ENCODE peak calls at places on chromosomes 3 and 15, in five cellular contexts. K, R, A, H and E are unnamed samples.

GRCh38 chr15:70768247-70768883 is 5.0 kb upstream of the UACA start:
- DNase-seq in K (no peak), R (no peak), A (no peak), H (no peak), E (peak)

GRCh38 chr3:37115451-37115850 is 58.9 kb downstream of the LRRFIP2 start:
- DNase-seq in K (no peak), R (no peak), A (no peak), H (no peak), E (no peak)

GRCh38 chr3:186083746-186084145 is 25.1 kb downstream of the ETV5 start:
- DNase-seq in K (no peak), R (peak), A (no peak), H (no peak), E (no peak)

GRCh38 chr3:54660599-54661210 is 267.2 kb downstream of the LRTM1 start:
- DNase-seq in K (no peak), R (no peak), A (no peak), H (no peak), E (no peak)

GRCh38 chr3:194364652-194365434 is 4.7 kb downstream of the LRRC15 start:
- DNase-seq in K (no peak), R (no peak), A (no peak), H (no peak), E (no peak)

GRCh38 chr3:31879365-31879764 is 101.7 kb downstream of the OSBPL10 start:
- DNase-seq in K (no peak), R (no peak), A (no peak), H (no peak), E (no peak)

GRCh38 chr15:61197187-61197586 is 31.9 kb downstream of the RORA start:
- DNase-seq in K (no peak), R (no peak), A (no peak), H (no peak), E (no peak)

GRCh38 chr3:138908815-138909214 is 38.1 kb downstream of the FOXL2 start:
- DNase-seq in K (no peak), R (no peak), A (no peak), H (no peak), E (no peak)

GRCh38 chr15:81274255-81274654 is 49.7 kb downstream of the STARD5 start:
- DNase-seq in K (no peak), R (no peak), A (no peak), H (no peak), E (no peak)

GRCh38 chr15:49815506-49815905 is 194.7 kb downstream of the DTWD1 start:
- DNase-seq in K (no peak), R (no peak), A (no peak), H (no peak), E (no peak)

GRCh38 chr3:129119365-129120100 is 2.1 kb downstream of the RAB43 start:
- DNase-seq in K (peak), R (no peak), A (no peak), H (no peak), E (no peak)

GRCh38 chr3:177778633-177779032 is 581.4 kb upstream of the TBL1XR1 start:
- DNase-seq in K (peak), R (no peak), A (no peak), H (no peak), E (peak)

GRCh38 chr15:97301166-97301565 is 659.3 kb upstream of the ARRDC4 start:
- DNase-seq in K (no peak), R (peak), A (no peak), H (no peak), E (no peak)

GRCh38 chr3:157390713-157391515 is 45.7 kb upstream of the PTX3 start:
- DNase-seq in K (no peak), R (no peak), A (no peak), H (no peak), E (no peak)

GRCh38 chr3:38016847-38017444 is 12.5 kb downstream of the PLCD1 start:
- DNase-seq in K (no peak), R (no peak), A (no peak), H (no peak), E (no peak)

GRCh38 chr3:59266551-59266950 is 216.7 kb upstream of the CFAP20DC start:
- DNase-seq in K (no peak), R (no peak), A (no peak), H (no peak), E (peak)

GRCh38 chr3:126835472-126836219 is 131.6 kb downstream of the CHCHD6 start:
- DNase-seq in K (no peak), R (peak), A (no peak), H (no peak), E (no peak)

GRCh38 chr3:50862221-50862620 is 187.5 kb downstream of the DOCK3 start:
- DNase-seq in K (no peak), R (peak), A (no peak), H (no peak), E (peak)

GRCh38 chr3:48142316-48142870 is 45.8 kb downstream of the CDC25A start:
- DNase-seq in K (peak), R (no peak), A (no peak), H (no peak), E (no peak)

GRCh38 chr15:80455668-80456442 is 51.7 kb downstream of the ARNT2 start:
- DNase-seq in K (peak), R (peak), A (peak), H (peak), E (peak)

GRCh38 chr15:35137175-35137574 is 52.1 kb upstream of the NANOGP8 start:
- DNase-seq in K (peak), R (no peak), A (no peak), H (no peak), E (no peak)

GRCh38 chr3:99659965-99660364 is 21.6 kb downstream of the COL8A1 start:
- DNase-seq in K (no peak), R (no peak), A (no peak), H (no peak), E (no peak)

GRCh38 chr3:44506961-44507360 is 29.5 kb upstream of the ZNF445 start:
- DNase-seq in K (no peak), R (peak), A (no peak), H (no peak), E (no peak)

GRCh38 chr15:59170295-59170881 is 36.3 kb upstream of the LDHAL6B start:
- DNase-seq in K (no peak), R (peak), A (no peak), H (no peak), E (no peak)

GRCh38 chr15:45393851-45394250 is 15.5 kb upstream of the GATM start:
- DNase-seq in K (no peak), R (peak), A (no peak), H (no peak), E (peak)

GRCh38 chr15:63439536-63440264 is 58.1 kb upstream of the CA12 start:
- DNase-seq in K (no peak), R (no peak), A (no peak), H (no peak), E (no peak)

GRCh38 chr3:148023994-148024393 is 614.8 kb downstream of the ZIC1 start:
- DNase-seq in K (no peak), R (no peak), A (no peak), H (no peak), E (no peak)

GRCh38 chr3:129120254-129121004 is 1.2 kb downstream of the RAB43 start:
- DNase-seq in K (peak), R (peak), A (peak), H (peak), E (peak)

GRCh38 chr3:190096345-190096744 is 24.4 kb downstream of the P3H2 start:
- DNase-seq in K (no peak), R (no peak), A (no peak), H (no peak), E (peak)